ENCODE peak calls at places on chromosomes 7 and 10, in five cellular contexts. I is thoracic aorta; Z is RWPE1; D is activated CD8-positive, alpha-beta memory T cell treated with anti-CD3 and anti-CD28 coated beads for 4 hours; N is HT-29. K is an unnamed sample.

GRCh38 chr7:137078781-137079180 is 210.3 kb downstream of the CHRM2 start:
- DNase-seq in I (no peak), Z (no peak), D (no peak), N (no peak), K (no peak)

GRCh38 chr7:80830584-80831319 is 88.1 kb downstream of the SEMA3C start:
- DNase-seq in I (no peak), Z (peak; percentile 15), D (no peak), N (peak; percentile 23), K (no peak)

GRCh38 chr10:52895066-52895465 is 122.5 kb upstream of the MBL2 start:
- DNase-seq in I (no peak), Z (no peak), D (no peak), N (no peak), K (no peak)

GRCh38 chr7:139205843-139206242 is 25.2 kb upstream of the UBN2 start:
- DNase-seq in I (no peak), Z (no peak), D (no peak), N (no peak), K (no peak)

GRCh38 chr10:30538086-30538485 is 91.5 kb downstream of the LYZL2 start:
- DNase-seq in I (no peak), Z (peak; percentile 18), D (no peak), N (no peak), K (no peak)

GRCh38 chr10:93471110-93471651 is 11.0 kb downstream of the MYOF start:
- DNase-seq in I (no peak), Z (peak; percentile 76), D (no peak), N (peak; percentile 89), K (no peak)

GRCh38 chr10:86176850-86177249 is 189.7 kb downstream of the GRID1 start:
- DNase-seq in I (no peak), Z (no peak), D (no peak), N (no peak), K (no peak)

GRCh38 chr10:116620423-116621400 is at the start of gene PNLIPRP2:
- DNase-seq in I (no peak), Z (no peak), D (no peak), N (no peak), K (no peak)

GRCh38 chr10:132057191-132057681 is 8.5 kb upstream of the JAKMIP3 start:
- DNase-seq in I (no peak), Z (no peak), D (no peak), N (no peak), K (no peak)

GRCh38 chr10:132548106-132548823 is 10.7 kb downstream of the INPP5A start:
- DNase-seq in I (no peak), Z (no peak), D (no peak), N (no peak), K (no peak)